ENCODE peak calls at places on chromosomes 2 and 18, in nine cellular contexts. D is GM19239; P is T-helper 2 cell; N is endothelial cell; W is T-cell; A is ACHN; I is stimulated activated CD4-positive, alpha-beta T cell treated with anti-CD3 and anti-CD28 coated beads, TNF-alpha, amount 100 ng/mL, for 4 hours; H is tibial nerve; R is fibroblast of pulmonary artery. S is an unnamed sample.

GRCh38 chr18:23662309-23663263 is at the start of gene ANKRD29:
- DNase-seq in D (peak), P (peak), N (peak), W (peak), A (peak), I (peak), H (no peak), R (peak), S (peak)

GRCh38 chr18:48529796-48530195 is 9.0 kb upstream of the CTIF start:
- DNase-seq in D (no peak), P (no peak), N (no peak), W (no peak), A (peak), I (no peak), H (no peak), R (peak), S (no peak)

GRCh38 chr18:31042391-31043181 is at the start of gene DSC3:
- DNase-seq in D (no peak), P (no peak), N (peak), W (no peak), A (peak), I (no peak), H (no peak), R (peak), S (no peak)

GRCh38 chr2:38653380-38653714 is 12.6 kb upstream of the GALM start:
- DNase-seq in D (no peak), P (no peak), N (no peak), W (no peak), A (no peak), I (no peak), H (no peak), R (no peak), S (no peak)

GRCh38 chr2:102895386-102895785 is 133.6 kb downstream of the TMEM182 start:
- DNase-seq in D (no peak), P (no peak), N (no peak), W (no peak), A (no peak), I (no peak), H (no peak), R (no peak), S (no peak)

GRCh38 chr2:62197609-62198236 is 1.8 kb downstream of the B3GNT2 start:
- DNase-seq in D (no peak), P (no peak), N (peak), W (no peak), A (peak), I (no peak), H (no peak), R (no peak), S (no peak)

GRCh38 chr2:103435010-103435409 is 673.2 kb downstream of the TMEM182 start:
- DNase-seq in D (no peak), P (no peak), N (no peak), W (no peak), A (peak), I (no peak), H (no peak), R (no peak), S (no peak)

GRCh38 chr2:169715379-169716228 is 18.0 kb upstream of the KLHL23 start:
- DNase-seq in D (no peak), P (no peak), N (no peak), W (no peak), A (no peak), I (no peak), H (no peak), R (no peak), S (no peak)

GRCh38 chr2:43169091-43169936 is 57.1 kb downstream of the ZFP36L2 start:
- DNase-seq in D (peak), P (peak), N (no peak), W (peak), A (no peak), I (no peak), H (peak), R (no peak), S (peak)

GRCh38 chr2:137333386-137333972 is 568.1 kb downstream of the THSD7B start:
- DNase-seq in D (no peak), P (no peak), N (no peak), W (no peak), A (no peak), I (no peak), H (no peak), R (peak), S (no peak)

GRCh38 chr2:239648607-239649006 is 247.8 kb upstream of the HDAC4 start:
- DNase-seq in D (no peak), P (no peak), N (no peak), W (no peak), A (no peak), I (no peak), H (no peak), R (no peak), S (no peak)

GRCh38 chr2:43593241-43593640 is 2.6 kb downstream of the THADA start:
- DNase-seq in D (no peak), P (no peak), N (no peak), W (no peak), A (no peak), I (no peak), H (no peak), R (no peak), S (no peak)

GRCh38 chr2:18516112-18516511 is 44.3 kb downstream of the RDH14 start:
- DNase-seq in D (no peak), P (no peak), N (no peak), W (no peak), A (no peak), I (no peak), H (no peak), R (peak), S (no peak)

S was measured in GM12892.